ENCODE peak calls at places on chromosomes 11 and 22, in nine cellular contexts. G is Panc1; X is psoas muscle; I is sigmoid colon; P is CD4-positive, alpha-beta T cell; A is H9; O is ovary; Q is HCT116; M is right lobe of liver. E is an unnamed sample. For H3K27me3 and H3K9me3, the result is how much of the 10 kb centered on the place peaks cover.

GRCh38 chr11:74311352-74311926 is at the start of gene P4HA3:
- DNase-seq in G (no peak), X (peak), I (peak), P (peak), A (peak), O (peak), Q (peak), M (peak), E (peak)

GRCh38 chr11:64620286-64620962 is 29.4 kb downstream of the SLC22A12 start:
- DNase-seq in G (no peak), X (no peak), I (no peak), P (no peak), A (no peak), O (peak), Q (no peak), M (peak), E (peak)

GRCh38 chr11:19777032-19777341 is 64.3 kb downstream of the NAV2 start:
- DNase-seq in G (no peak), X (no peak), I (no peak), P (no peak), A (peak), O (peak), Q (no peak), M (peak), E (peak)

GRCh38 chr11:3202305-3202704 is 16.3 kb downstream of the MRGPRG start:
- DNase-seq in G (no peak), X (no peak), I (peak), P (no peak), A (no peak), O (no peak), Q (no peak), M (no peak), E (no peak)

GRCh38 chr11:2700415-2701211 is 819 bp upstream of the KCNQ1OT1 start:
- DNase-seq in G (no peak), X (peak), I (peak), P (no peak), A (peak), O (peak), Q (no peak), M (peak), E (peak)

GRCh38 chr11:122723576-122723975 is 68.1 kb downstream of the UBASH3B start:
- DNase-seq in G (no peak), X (no peak), I (peak), P (no peak), A (no peak), O (no peak), Q (no peak), M (no peak), E (no peak)

GRCh38 chr11:74011360-74012071 is 2.6 kb upstream of the UCP3 start:
- DNase-seq in G (no peak), X (no peak), I (peak), P (peak), A (no peak), O (no peak), Q (no peak), M (no peak), E (no peak)

GRCh38 chr11:62846177-62846576 is 6.8 kb upstream of the WDR74 start:
- DNase-seq in G (no peak), X (no peak), I (no peak), P (no peak), A (no peak), O (no peak), Q (no peak), M (no peak), E (no peak)

GRCh38 chr22:28505416-28506156 is 174.1 kb downstream of the TTC28 start:
- DNase-seq in G (no peak), X (peak), I (no peak), P (no peak), A (peak), O (no peak), Q (no peak), M (no peak), E (no peak)

GRCh38 chr11:112958670-112959069 is 2.5 kb upstream of the NCAM1 start:
- DNase-seq in G (no peak), X (no peak), I (no peak), P (no peak), A (no peak), O (no peak), Q (no peak), M (no peak), E (no peak)

GRCh38 chr11:112590778-112591177 is 330.1 kb upstream of the PLET1 start:
- DNase-seq in G (no peak), X (no peak), I (no peak), P (no peak), A (no peak), O (no peak), Q (no peak), M (no peak), E (no peak)

GRCh38 chr11:1628506-1629325 is 859 bp upstream of the KRTAP5-5 start:
- DNase-seq in G (no peak), X (peak), I (peak), P (peak), A (peak), O (no peak), Q (no peak), M (peak), E (peak)

GRCh38 chr11:96309001-96309642 is 33.9 kb downstream of the MAML2 start:
- DNase-seq in G (no peak), X (no peak), I (no peak), P (no peak), A (no peak), O (no peak), Q (no peak), M (no peak), E (no peak)

GRCh38 chr11:2453436-2453835 is 8.6 kb downstream of the KCNQ1 start:
- DNase-seq in G (no peak), X (no peak), I (no peak), P (no peak), A (no peak), O (no peak), Q (no peak), M (no peak), E (no peak)

GRCh38 chr22:48627203-48627602 is 1200.5 kb downstream of the BRD1 start:
- DNase-seq in G (no peak), X (no peak), I (no peak), P (no peak), A (no peak), O (peak), Q (no peak), M (no peak), E (no peak)

GRCh38 chr22:38444783-38445182 is 10.2 kb downstream of the KCNJ4 start:
- DNase-seq in G (no peak), X (no peak), I (no peak), P (no peak), A (no peak), O (no peak), Q (no peak), M (no peak), E (no peak)
- H3K27me3 ChIP-seq in G (under half), X (half or more), I (under half), P (under half), A (under half), O (under half), Q (under half), M (under half), E (under half)

DNA sequence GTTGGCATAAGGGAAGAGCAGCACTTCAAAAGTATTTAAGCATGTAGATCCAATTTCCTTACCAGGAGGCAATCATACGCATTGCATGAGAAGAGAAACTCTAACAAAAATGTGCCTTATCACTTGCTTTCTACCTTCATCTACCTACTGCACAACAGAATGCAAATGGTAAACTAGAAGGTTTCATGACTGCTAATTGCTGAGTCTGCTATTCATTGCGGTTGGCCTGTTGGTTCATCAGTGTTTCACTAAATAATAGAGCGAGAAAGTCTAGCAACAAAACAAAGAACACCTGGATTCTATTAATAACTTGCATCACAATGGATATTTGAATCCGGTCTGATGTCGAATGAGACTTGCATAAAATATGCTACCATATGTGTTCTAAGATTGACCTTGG is 229.0 kb downstream of the OPCML start:
- DNase-seq in G (no peak), X (no peak), I (no peak), P (no peak), A (no peak), O (no peak), Q (no peak), M (no peak), E (no peak)
- H3K9me3 ChIP-seq in G (under half), X (under half), I (under half), P (under half), A (under half), O (under half), Q (under half), M (under half), E (under half)

GRCh38 chr11:31827458-31828206 is 16.5 kb upstream of the PAX6 start:
- DNase-seq in G (no peak), X (no peak), I (no peak), P (no peak), A (no peak), O (no peak), Q (no peak), M (no peak), E (no peak)

GRCh38 chr11:31830406-31830805 is 19.3 kb upstream of the PAX6 start:
- DNase-seq in G (no peak), X (no peak), I (no peak), P (no peak), A (no peak), O (no peak), Q (no peak), M (no peak), E (no peak)

GRCh38 chr11:31825453-31826391 is 14.6 kb upstream of the PAX6 start:
- DNase-seq in G (no peak), X (no peak), I (no peak), P (no peak), A (peak), O (no peak), Q (no peak), M (no peak), E (no peak)

GRCh38 chr11:31826530-31827438 is 15.7 kb upstream of the PAX6 start:
- DNase-seq in G (no peak), X (no peak), I (no peak), P (no peak), A (peak), O (no peak), Q (no peak), M (no peak), E (no peak)

GRCh38 chr11:31828217-31828616 is 17.1 kb upstream of the PAX6 start:
- DNase-seq in G (no peak), X (no peak), I (no peak), P (no peak), A (no peak), O (no peak), Q (no peak), M (no peak), E (no peak)
- H3K27me3 ChIP-seq in G (under half), X (half or more), I (half or more), P (half or more), A (under half), O (under half), Q (under half), M (half or more), E (under half)

GRCh38 chr11:37502202-37502601 is 904.2 kb upstream of the RAG2 start:
- DNase-seq in G (no peak), X (no peak), I (no peak), P (no peak), A (no peak), O (no peak), Q (no peak), M (no peak), E (no peak)

GRCh38 chr11:37504066-37504611 is 906.1 kb upstream of the RAG2 start:
- DNase-seq in G (peak), X (no peak), I (no peak), P (no peak), A (no peak), O (no peak), Q (no peak), M (no peak), E (no peak)

GRCh38 chr11:37505406-37505805 is 907.4 kb upstream of the RAG2 start:
- DNase-seq in G (no peak), X (no peak), I (no peak), P (no peak), A (no peak), O (no peak), Q (no peak), M (no peak), E (no peak)

GRCh38 chr11:37504925-37505324 is 906.9 kb upstream of the RAG2 start:
- DNase-seq in G (no peak), X (no peak), I (no peak), P (no peak), A (no peak), O (no peak), Q (no peak), M (no peak), E (no peak)

GRCh38 chr11:37503411-37504065 is 905.5 kb upstream of the RAG2 start:
- DNase-seq in G (no peak), X (no peak), I (no peak), P (no peak), A (no peak), O (no peak), Q (no peak), M (no peak), E (no peak)
- H3K9me3 ChIP-seq in G (under half), X (under half), I (under half), P (under half), A (under half), O (under half), Q (under half), M (under half), E (under half)

GRCh38 chr22:44617828-44618227 is 84.2 kb upstream of the PRR5 start:
- DNase-seq in G (no peak), X (no peak), I (no peak), P (no peak), A (no peak), O (no peak), Q (no peak), M (no peak), E (no peak)

GRCh38 chr22:44616882-44617655 is 84.9 kb upstream of the PRR5 start:
- DNase-seq in G (no peak), X (no peak), I (no peak), P (no peak), A (no peak), O (no peak), Q (no peak), M (no peak), E (no peak)

GRCh38 chr22:44615146-44615545 is 86.9 kb upstream of the PRR5 start:
- DNase-seq in G (no peak), X (no peak), I (no peak), P (no peak), A (no peak), O (no peak), Q (no peak), M (no peak), E (no peak)

GRCh38 chr22:44616461-44616860 is 85.5 kb upstream of the PRR5 start:
- DNase-seq in G (no peak), X (no peak), I (no peak), P (no peak), A (no peak), O (no peak), Q (no peak), M (no peak), E (no peak)

DNA sequence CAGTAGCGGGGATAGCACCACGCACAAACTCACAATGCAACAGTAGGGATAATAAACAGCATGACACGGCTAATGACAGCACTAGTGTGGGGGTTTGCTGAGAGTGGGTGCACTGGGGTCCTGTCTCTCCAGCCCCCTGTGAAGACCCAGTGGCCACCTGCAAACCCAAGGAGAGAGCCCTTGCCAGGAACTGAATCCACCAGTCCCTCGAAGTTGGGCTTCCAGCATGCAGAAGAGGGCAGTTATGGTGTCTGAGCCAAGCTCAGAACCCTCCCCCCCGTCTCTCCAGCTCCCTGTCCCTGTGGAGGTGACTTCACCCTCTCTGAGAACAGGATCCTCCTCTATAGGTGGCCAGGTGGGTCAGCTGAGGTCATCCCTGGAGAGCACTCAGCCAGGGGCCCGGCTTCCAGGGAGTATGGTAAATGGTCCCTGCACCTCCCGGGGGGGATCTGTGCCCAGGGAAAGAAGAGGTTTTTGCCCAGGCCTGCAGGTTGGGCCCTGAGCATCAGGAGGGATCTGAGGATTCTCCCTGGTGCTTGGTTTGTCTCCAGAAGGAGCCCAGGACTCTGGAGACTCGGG is 86.3 kb upstream of the PRR5 start:
- DNase-seq in G (no peak), X (no peak), I (no peak), P (no peak), A (no peak), O (no peak), Q (no peak), M (no peak), E (no peak)
- H3K27me3 ChIP-seq in G (under half), X (under half), I (under half), P (under half), A (under half), O (under half), Q (under half), M (under half), E (under half)